ENCODE peak calls at places on chromosomes 4 and X, in five cellular contexts. J is left ventricle myocardium inferior, W is heart left ventricle, L is thoracic aorta, R is mammary epithelial cell. Y is an unnamed sample.
A peak's percentile ranks its signal among the peaks of the same experiment; 100 is the strongest.

GRCh38 chr4:17327587-17327986 is 184.3 kb downstream of the QDPR start:
- DNase-seq in W (no peak), J (no peak), R (no peak), L (no peak), Y (no peak)

GRCh38 chr4:26307027-26307426 is 13.8 kb upstream of the RBPJ start:
- DNase-seq in W (no peak), L (no peak), R (no peak), J (no peak), Y (no peak)

GRCh38 chrX:53085661-53086229 is 3.6 kb downstream of the TSPYL2 start:
- DNase-seq in R (no peak), W (no peak), J (no peak), L (no peak), Y (no peak)

GRCh38 chrX:118164138-118164537 is 47.5 kb upstream of the KLHL13 start:
- DNase-seq in R (peak; percentile 43), J (no peak), W (no peak), L (no peak), Y (no peak)

GRCh38 chr4:26682436-26682835 is 98.6 kb downstream of the TBC1D19 start:
- DNase-seq in W (no peak), L (no peak), R (no peak), J (no peak), Y (no peak)

GRCh38 chrX:53666171-53666570 is 20.3 kb downstream of the HUWE1 start:
- DNase-seq in J (no peak), W (no peak), R (no peak), L (no peak), Y (no peak)

GRCh38 chr4:41257257-41257900 is 651 bp downstream of the UCHL1 start:
- DNase-seq in L (peak; percentile 14), J (peak; percentile 22), R (no peak), W (peak; percentile 21), Y (no peak)

GRCh38 chrX:147838465-147839131 is 73.1 kb upstream of the FMR1 start:
- DNase-seq in R (no peak), L (no peak), J (no peak), W (no peak), Y (no peak)

GRCh38 chr4:44071959-44072955 is 376.4 kb downstream of the KCTD8 start:
- DNase-seq in L (no peak), R (no peak), W (no peak), J (no peak), Y (no peak)

GRCh38 chr4:179843370-179843769 is 2399.8 kb upstream of the TENM3 start:
- DNase-seq in R (no peak), J (no peak), W (no peak), L (no peak), Y (no peak)

GRCh38 chr4:2750719-2751605 is 5.2 kb downstream of the TNIP2 start:
- DNase-seq in W (no peak), L (no peak), R (no peak), J (no peak), Y (no peak)

GRCh38 chrX:17854069-17854468 is 7.0 kb downstream of the RAI2 start:
- DNase-seq in W (no peak), L (no peak), J (no peak), R (no peak), Y (no peak)

GRCh38 chr4:75637176-75637575 is 6.8 kb upstream of the CDKL2 start:
- DNase-seq in L (no peak), J (no peak), R (peak; percentile 19), W (no peak), Y (no peak)

GRCh38 chr4:35800669-35801068 is 443.6 kb downstream of the ARAP2 start:
- DNase-seq in R (no peak), J (no peak), L (no peak), W (no peak), Y (no peak)

GRCh38 chrX:10041383-10041782 is 74.2 kb downstream of the CLDN34 start:
- DNase-seq in J (no peak), L (no peak), R (no peak), W (no peak), Y (no peak)

GRCh38 chrX:1535241-1536041 is 1.5 kb downstream of the P2RY8 start:
- DNase-seq in R (no peak), J (no peak), W (peak; percentile 41), L (no peak), Y (peak; percentile 65)

GRCh38 chr4:41361831-41362646 is 105.3 kb downstream of the UCHL1 start:
- DNase-seq in W (no peak), L (no peak), J (no peak), R (no peak), Y (no peak)

GRCh38 chr4:140556372-140557085 is 12.2 kb downstream of the UCP1 start:
- DNase-seq in W (no peak), J (no peak), R (no peak), L (no peak), Y (no peak)

GRCh38 chr4:85113706-85114105 is 147.2 kb upstream of the WDFY3 start:
- DNase-seq in J (no peak), R (no peak), L (no peak), W (no peak), Y (no peak)

GRCh38 chr4:57231781-57232180 is 121.6 kb upstream of the IGFBP7 start:
- DNase-seq in W (no peak), R (peak; percentile 50), L (no peak), J (no peak), Y (no peak)

GRCh38 chr4:140291259-140291658 is 82.2 kb upstream of the SCOC start:
- DNase-seq in J (no peak), W (no peak), R (peak; percentile 24), L (no peak), Y (no peak)

GRCh38 chr4:154984148-154984547 is 203.1 kb downstream of the RBM46 start:
- DNase-seq in R (no peak), W (no peak), J (no peak), L (no peak), Y (no peak)

GRCh38 chr4:155005395-155006087 is 202.9 kb upstream of the NPY2R start:
- DNase-seq in J (no peak), L (no peak), R (no peak), W (no peak), Y (no peak)

GRCh38 chrX:2376166-2376565 is 124.6 kb downstream of the DHRSX start:
- DNase-seq in L (no peak), W (no peak), R (no peak), J (no peak), Y (no peak)

GRCh38 chr4:159608434-159608833 is 505.6 kb downstream of the RAPGEF2 start:
- DNase-seq in W (no peak), R (peak; percentile 59), L (no peak), J (no peak), Y (no peak)

GRCh38 chr4:31045724-31046318 is 325.7 kb downstream of the PCDH7 start:
- DNase-seq in R (peak; percentile 14), L (no peak), J (no peak), W (no peak), Y (no peak)

GRCh38 chr4:138405439-138405838 is 163.3 kb upstream of the SLC7A11 start:
- DNase-seq in L (no peak), R (peak; percentile 63), J (no peak), W (no peak), Y (no peak)

GRCh38 chr4:100797791-100798190 is 280.0 kb upstream of the EMCN start:
- DNase-seq in L (no peak), W (no peak), J (no peak), R (no peak), Y (no peak)

GRCh38 chrX:54931107-54931506 is 10.5 kb downstream of the TRO start:
- DNase-seq in L (no peak), W (no peak), R (no peak), J (no peak), Y (no peak)

GRCh38 chr4:56908206-56909082 is 744 bp downstream of the REST start:
- DNase-seq in R (peak; percentile 57), L (peak; percentile 7), J (peak; percentile 60), W (peak; percentile 68), Y (peak; percentile 81)

GRCh38 chr4:127985989-127986388 is 20.8 kb downstream of the ABHD18 start:
- DNase-seq in W (no peak), L (no peak), J (no peak), R (no peak), Y (no peak)
- H3K9me3 ChIP-seq in W (no peaks in the 10 kb centered on the region), L (no peaks in the 10 kb centered on the region), J (no peaks in the 10 kb centered on the region), R (no peaks in the 10 kb centered on the region), Y (no peaks in the 10 kb centered on the region)

GRCh38 chrX:153956044-153956907 is 11.8 kb upstream of the RENBP start:
- DNase-seq in R (no peak), J (no peak), W (no peak), L (no peak), Y (no peak)
- H3K36me3 ChIP-seq in R (peaks cover 8% of the 10 kb centered on the region), J (peaks cover 86% of the 10 kb centered on the region), W (peaks cover 98% of the 10 kb centered on the region), L (peaks cover 25% of the 10 kb centered on the region), Y (peaks cover 88% of the 10 kb centered on the region)

GRCh38 chr4:1404573-1405248 is 1.5 kb downstream of the NKX1-1 start:
- DNase-seq in L (no peak), W (peak; percentile 2), J (no peak), R (no peak), Y (peak; percentile 40)
- H3K9me3 ChIP-seq in L (no peaks in the 10 kb centered on the region), W (no peaks in the 10 kb centered on the region), J (no peaks in the 10 kb centered on the region), R (no peaks in the 10 kb centered on the region), Y (no peaks in the 10 kb centered on the region)

DNA sequence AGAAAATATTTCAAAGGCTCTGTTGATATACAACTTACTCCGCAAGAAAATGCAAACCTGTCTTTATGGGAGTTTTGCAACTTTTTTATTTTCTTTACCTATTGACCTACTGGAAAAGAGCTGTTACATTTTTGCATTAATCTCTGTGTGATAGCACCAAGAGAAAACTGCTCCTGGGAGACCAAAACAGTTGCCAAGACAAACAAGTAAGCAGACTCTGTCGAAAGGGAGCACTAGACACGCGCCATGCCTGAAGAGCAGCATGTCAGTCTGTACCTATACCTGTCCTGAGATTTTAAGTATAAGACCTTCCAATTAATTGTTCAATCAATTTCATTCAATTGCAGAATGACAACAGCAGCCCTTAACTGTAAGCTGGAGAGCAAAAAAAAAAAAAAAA is 56.0 kb upstream of the TECRL start:
- DNase-seq in W (no peak), J (no peak), L (no peak), R (no peak), Y (no peak)
- H3K36me3 ChIP-seq in W (no peaks in the 10 kb centered on the region), J (no peaks in the 10 kb centered on the region), L (no peaks in the 10 kb centered on the region), R (no peaks in the 10 kb centered on the region), Y (no peaks in the 10 kb centered on the region)

GRCh38 chrX:102723456-102723855 is 2.9 kb downstream of the GPRASP3 start:
- DNase-seq in L (no peak), J (no peak), R (peak; percentile 1), W (no peak), Y (no peak)

GRCh38 chrX:102728646-102729045 is 8.1 kb downstream of the GPRASP3 start:
- DNase-seq in L (no peak), W (no peak), J (no peak), R (peak; percentile 23), Y (no peak)

GRCh38 chrX:102727761-102728160 is 7.2 kb downstream of the GPRASP3 start:
- DNase-seq in L (no peak), R (no peak), W (no peak), J (no peak), Y (no peak)
- H3K9me3 ChIP-seq in L (no peaks in the 10 kb centered on the region), R (no peaks in the 10 kb centered on the region), W (no peaks in the 10 kb centered on the region), J (no peaks in the 10 kb centered on the region), Y (no peaks in the 10 kb centered on the region)

DNA sequence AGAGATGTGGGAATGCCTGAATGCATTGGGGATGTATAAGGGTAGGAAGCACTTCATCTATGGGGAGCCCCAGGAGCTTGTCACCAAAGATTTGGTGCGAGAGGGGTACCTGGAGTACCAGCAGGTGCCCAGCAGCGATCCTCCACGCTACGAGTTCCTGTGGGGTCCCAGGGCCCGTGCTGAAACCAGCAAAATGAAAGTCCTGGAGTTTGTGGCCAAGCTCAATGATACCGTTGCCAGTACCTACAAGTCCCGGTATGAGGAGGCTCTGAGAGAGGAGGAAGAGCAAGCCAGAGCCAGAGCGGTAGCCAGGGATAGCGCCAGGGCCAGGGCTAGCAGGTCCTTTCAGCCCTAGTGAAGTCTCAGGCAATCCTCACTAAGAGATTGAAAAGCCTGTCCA is 3.8 kb downstream of the MAGEB17 start:
- DNase-seq in W (no peak), J (no peak), R (no peak), L (no peak), Y (no peak)
- H3K36me3 ChIP-seq in W (no peaks in the 10 kb centered on the region), J (no peaks in the 10 kb centered on the region), R (no peaks in the 10 kb centered on the region), L (no peaks in the 10 kb centered on the region), Y (no peaks in the 10 kb centered on the region)